ENCODE peak calls at places on chromosomes 3 and 15, in six cellular contexts. M, P, W, E, O and K are unnamed samples. For H3K36me3 and H3K4me1, the result is how much of the 10 kb centered on the place peaks cover.

GRCh38 chr3:124351430-124352142 is 359.7 kb upstream of the ROPN1 start:
- DNase-seq in M (no peak), P (peak), W (no peak), E (peak), O (peak), K (no peak)

GRCh38 chr15:70703066-70703465 is 60.3 kb downstream of the UACA start:
- DNase-seq in M (no peak), P (no peak), W (no peak), E (no peak), O (no peak), K (no peak)

GRCh38 chr3:13647314-13648059 is 98.6 kb downstream of the FBLN2 start:
- DNase-seq in M (no peak), P (peak), W (peak), E (no peak), O (no peak), K (no peak)

GRCh38 chr3:184399410-184399809 is 19.6 kb downstream of the CHRD start:
- DNase-seq in M (no peak), P (peak), W (no peak), E (no peak), O (peak), K (no peak)

GRCh38 chr15:85759391-85759790 is 35.3 kb downstream of the KLHL25 start:
- DNase-seq in M (no peak), P (no peak), W (no peak), E (peak), O (no peak), K (no peak)

GRCh38 chr3:144085964-144086363 is 114.3 kb downstream of the DIPK2A start:
- DNase-seq in M (no peak), P (peak), W (no peak), E (no peak), O (peak), K (no peak)

GRCh38 chr15:100596792-100597191 is 5.2 kb downstream of the LINS1 start:
- DNase-seq in M (peak), P (no peak), W (peak), E (no peak), O (no peak), K (no peak)

GRCh38 chr3:16060358-16060852 is 114.1 kb upstream of the GALNT15 start:
- DNase-seq in M (peak), P (peak), W (no peak), E (peak), O (peak), K (no peak)

GRCh38 chr3:55854395-55854994 is 367.4 kb upstream of the WNT5A start:
- DNase-seq in M (no peak), P (no peak), W (no peak), E (no peak), O (no peak), K (no peak)

GRCh38 chr15:45425135-45425534 is 46.8 kb upstream of the GATM start:
- DNase-seq in M (no peak), P (no peak), W (no peak), E (no peak), O (no peak), K (no peak)

GRCh38 chr3:48628277-48629017 is 6.8 kb downstream of the SLC26A6 start:
- DNase-seq in M (no peak), P (no peak), W (no peak), E (no peak), O (no peak), K (no peak)
- H3K36me3 ChIP-seq in M (under half), P (under half), W (under half), E (under half), O (under half), K (under half)

GRCh38 chr3:193846569-193846968 is 253.6 kb downstream of the OPA1 start:
- DNase-seq in M (no peak), P (no peak), W (no peak), E (no peak), O (no peak), K (no peak)
- H3K4me1 ChIP-seq in M (under half), P (under half), W (under half), E (under half), O (under half), K (under half)

GRCh38 chr15:25207369-25207768 is 231.5 kb downstream of the UBE3A start:
- DNase-seq in M (no peak), P (no peak), W (no peak), E (no peak), O (no peak), K (no peak)

GRCh38 chr15:25208735-25209134 is 230.1 kb downstream of the UBE3A start:
- DNase-seq in M (no peak), P (no peak), W (no peak), E (no peak), O (no peak), K (no peak)
- H3K4me3 ChIP-seq in M (no peak), P (no peak), W (no peak), E (no peak), O (no peak), K (no peak)

GRCh38 chr3:52484680-52485461 is 10.3 kb upstream of the STAB1 start:
- DNase-seq in M (no peak), P (no peak), W (no peak), E (no peak), O (no peak), K (no peak)

GRCh38 chr3:52488746-52489145 is 6.4 kb upstream of the STAB1 start:
- DNase-seq in M (no peak), P (no peak), W (no peak), E (no peak), O (no peak), K (no peak)

GRCh38 chr3:52487788-52488691 is 7.1 kb upstream of the STAB1 start:
- DNase-seq in M (no peak), P (no peak), W (no peak), E (no peak), O (no peak), K (no peak)

GRCh38 chr3:52489453-52489852 is 5.7 kb upstream of the STAB1 start:
- DNase-seq in M (no peak), P (no peak), W (no peak), E (no peak), O (no peak), K (no peak)

DNA sequence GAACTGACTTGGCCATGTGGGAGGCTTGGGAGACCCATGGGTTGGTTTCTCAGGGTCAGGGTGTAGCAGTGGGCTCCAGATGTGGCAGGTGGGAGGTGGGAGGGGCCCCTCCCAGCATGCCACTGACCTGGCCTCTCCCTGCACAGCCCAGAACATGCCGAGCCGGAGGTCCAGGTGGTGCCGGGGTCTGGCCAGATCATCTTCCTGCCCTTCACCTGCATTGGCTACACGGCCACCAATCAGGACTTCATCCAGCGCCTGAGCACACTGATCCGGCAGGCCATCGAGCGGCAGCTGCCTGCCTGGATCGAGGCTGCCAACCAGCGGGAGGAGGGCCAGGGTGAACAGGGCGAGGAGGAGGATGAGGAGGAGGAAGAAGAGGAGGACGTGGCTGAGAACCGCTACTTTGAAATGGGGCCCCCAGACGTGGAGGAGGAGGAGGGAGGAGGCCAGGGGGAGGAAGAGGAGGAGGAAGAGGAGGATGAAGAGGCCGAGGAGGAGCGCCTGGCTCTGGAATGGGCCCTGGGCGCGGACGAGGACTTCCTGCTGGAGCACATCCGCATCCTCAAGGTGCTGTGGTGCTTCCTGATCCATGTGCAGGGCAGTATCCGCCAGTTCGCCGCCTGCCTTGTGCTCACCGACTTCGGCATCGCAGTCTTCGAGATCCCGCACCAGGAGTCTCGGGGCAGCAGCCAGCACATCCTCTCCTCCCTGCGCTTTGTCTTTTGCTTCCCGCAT is 7.9 kb upstream of the STAB1 start:
- DNase-seq in M (no peak), P (no peak), W (no peak), E (no peak), O (no peak), K (peak)
- H3K36me3 ChIP-seq in M (under half), P (half or more), W (under half), E (under half), O (under half), K (half or more)

DNA sequence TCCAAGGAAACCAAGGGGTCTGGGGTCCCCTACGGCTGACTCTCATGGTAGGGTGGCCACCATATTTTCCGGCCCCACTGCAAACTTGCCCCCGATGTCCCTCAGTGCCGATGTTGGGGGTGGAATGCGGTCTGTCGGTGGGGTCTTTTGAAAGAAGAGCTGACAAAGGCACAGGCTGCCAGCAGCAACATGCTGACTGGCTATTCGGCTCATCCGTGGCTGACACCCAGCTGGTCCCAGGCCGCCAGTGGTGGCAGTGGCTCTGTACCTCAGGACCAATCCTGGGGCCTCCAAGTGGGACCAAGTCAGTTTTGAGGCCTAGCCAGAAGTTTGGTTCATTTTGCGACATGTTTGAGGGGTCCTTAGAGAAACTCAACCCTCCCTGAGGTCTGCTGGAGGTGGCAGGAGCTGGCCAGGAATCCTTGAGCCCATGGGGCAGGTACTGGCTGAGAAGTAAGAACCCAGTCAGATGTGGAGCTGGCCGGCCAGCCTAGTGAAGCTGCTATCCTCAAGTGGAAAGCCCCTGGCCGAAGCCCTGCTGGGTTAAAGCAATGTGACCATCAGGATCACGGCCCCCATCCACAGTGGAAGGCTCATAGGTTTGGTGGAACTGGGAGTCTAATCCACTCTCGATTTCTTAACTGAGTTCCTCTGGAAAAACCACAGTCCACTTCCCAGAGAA is 17.8 kb downstream of the BMF start:
- DNase-seq in M (no peak), P (no peak), W (no peak), E (no peak), O (no peak), K (peak)
- H3K4me1 ChIP-seq in M (under half), P (under half), W (under half), E (under half), O (under half), K (half or more)

GRCh38 chr3:147385059-147386012 is 21.0 kb downstream of the ZIC4 start:
- DNase-seq in M (no peak), P (no peak), W (no peak), E (no peak), O (no peak), K (no peak)

GRCh38 chr3:147390589-147391569 is 15.5 kb downstream of the ZIC4 start:
- DNase-seq in M (no peak), P (no peak), W (no peak), E (no peak), O (no peak), K (no peak)

GRCh38 chr3:147388395-147389264 is 17.7 kb downstream of the ZIC4 start:
- DNase-seq in M (no peak), P (no peak), W (no peak), E (no peak), O (no peak), K (no peak)

GRCh38 chr3:147389265-147390175 is 16.8 kb downstream of the ZIC4 start:
- DNase-seq in M (no peak), P (no peak), W (no peak), E (no peak), O (no peak), K (no peak)

GRCh38 chr3:147387550-147388394 is 18.6 kb downstream of the ZIC4 start:
- DNase-seq in M (no peak), P (no peak), W (no peak), E (no peak), O (no peak), K (no peak)
- H3K4me3 ChIP-seq in M (no peak), P (no peak), W (no peak), E (no peak), O (no peak), K (no peak)

DNA sequence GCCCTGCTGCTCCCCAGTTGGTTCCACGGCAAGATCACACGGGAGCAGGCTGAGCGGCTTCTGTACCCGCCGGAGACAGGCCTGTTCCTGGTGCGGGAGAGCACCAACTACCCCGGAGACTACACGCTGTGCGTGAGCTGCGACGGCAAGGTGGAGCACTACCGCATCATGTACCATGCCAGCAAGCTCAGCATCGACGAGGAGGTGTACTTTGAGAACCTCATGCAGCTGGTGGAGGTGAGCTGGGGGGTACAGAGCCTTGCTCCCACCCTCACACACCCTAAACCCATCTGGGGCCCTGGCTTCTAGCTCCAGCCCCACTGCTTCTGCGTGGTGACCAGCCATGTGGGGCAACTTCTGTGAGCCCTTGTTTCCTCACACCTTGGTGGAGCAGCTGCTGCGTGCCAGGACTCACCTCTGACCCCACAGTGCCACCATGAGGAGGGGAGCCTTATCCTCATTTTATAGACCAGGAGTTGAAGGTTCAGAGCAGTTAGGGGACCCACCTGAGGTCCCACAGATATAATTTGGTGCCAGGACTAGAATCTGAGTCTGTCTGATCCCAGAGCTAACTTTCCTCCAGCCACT is 13.3 kb upstream of the LMAN1L start:
- DNase-seq in M (no peak), P (no peak), W (peak), E (no peak), O (no peak), K (no peak)
- H3K36me3 ChIP-seq in M (under half), P (under half), W (under half), E (under half), O (under half), K (half or more)